ENCODE peak calls at places on chromosomes 2 and 18, in nine cellular contexts. V, L, C, M, K, J, A, X and I are unnamed samples.

GRCh38 chr2:127508621-127509034 is 17.7 kb downstream of the IWS1 start:
- DNase-seq in V (peak; percentile 98), L (peak; percentile 88), C (peak; percentile 47), M (no peak), K (peak; percentile 100), J (no peak), A (no peak), X (peak; percentile 85), I (peak; percentile 81)

GRCh38 chr2:21030983-21031968 is 12.6 kb downstream of the APOB start:
- DNase-seq in V (no peak), L (no peak), C (no peak), M (no peak), K (no peak), J (no peak), A (no peak), X (no peak), I (no peak)

GRCh38 chr2:97645112-97645699 is 656 bp upstream of the COX5B start:
- DNase-seq in V (no peak), L (no peak), C (no peak), M (no peak), K (peak; percentile 36), J (peak; percentile 92), A (no peak), X (peak; percentile 74), I (no peak)

GRCh38 chr2:98911126-98911375 is 25.0 kb downstream of the CRACDL start:
- DNase-seq in V (no peak), L (no peak), C (no peak), M (peak; percentile 47), K (no peak), J (no peak), A (no peak), X (no peak), I (no peak)

GRCh38 chr2:105561401-105561800 is 162.6 kb upstream of the FHL2 start:
- DNase-seq in V (no peak), L (no peak), C (no peak), M (no peak), K (no peak), J (no peak), A (no peak), X (no peak), I (no peak)

GRCh38 chr2:153595939-153596338 is 117.4 kb upstream of the RPRM start:
- DNase-seq in V (no peak), L (no peak), C (no peak), M (no peak), K (no peak), J (no peak), A (no peak), X (no peak), I (peak; percentile 2)

GRCh38 chr18:8937112-8937641 is 165.3 kb upstream of the NDUFV2 start:
- DNase-seq in V (no peak), L (no peak), C (no peak), M (no peak), K (no peak), J (no peak), A (no peak), X (no peak), I (no peak)

GRCh38 chr18:49697757-49698595 is 115.4 kb downstream of the ACAA2 start:
- DNase-seq in V (peak; percentile 17), L (no peak), C (no peak), M (no peak), K (peak; percentile 61), J (no peak), A (no peak), X (no peak), I (no peak)

GRCh38 chr2:173631123-173631450 is 276.4 kb downstream of the CDCA7 start:
- DNase-seq in V (no peak), L (no peak), C (no peak), M (no peak), K (peak; percentile 55), J (peak; percentile 68), A (no peak), X (no peak), I (no peak)
- H3K27ac ChIP-seq in V (no peak overlapping the region), L (peak overlapping the region; percentile 49), C (no peak overlapping the region), M (no peak overlapping the region), K (no peak overlapping the region), J (no peak overlapping the region), A (no peak overlapping the region), X (no peak overlapping the region), I (peak overlapping the region; percentile 58)

GRCh38 chr2:8177550-8177949 is 504.3 kb upstream of the ID2 start:
- DNase-seq in V (no peak), L (no peak), C (no peak), M (no peak), K (no peak), J (no peak), A (no peak), X (no peak), I (no peak)

GRCh38 chr2:8174641-8175257 is 507.1 kb upstream of the ID2 start:
- DNase-seq in V (no peak), L (no peak), C (no peak), M (no peak), K (peak; percentile 33), J (no peak), A (no peak), X (no peak), I (no peak)

GRCh38 chr2:8178916-8179315 is 502.9 kb upstream of the ID2 start:
- DNase-seq in V (no peak), L (no peak), C (no peak), M (no peak), K (no peak), J (no peak), A (no peak), X (no peak), I (no peak)

GRCh38 chr2:8172661-8173060 is 509.2 kb upstream of the ID2 start:
- DNase-seq in V (no peak), L (no peak), C (no peak), M (no peak), K (no peak), J (no peak), A (no peak), X (no peak), I (no peak)

GRCh38 chr2:8176837-8177236 is 505.0 kb upstream of the ID2 start:
- DNase-seq in V (no peak), L (no peak), C (no peak), M (no peak), K (no peak), J (no peak), A (no peak), X (no peak), I (no peak)
- H3K27ac ChIP-seq in V (no peak overlapping the region), L (no peak overlapping the region), C (no peak overlapping the region), M (no peak overlapping the region), K (no peak overlapping the region), J (no peak overlapping the region), A (no peak overlapping the region), X (no peak overlapping the region), I (no peak overlapping the region)

GRCh38 chr2:112752667-112753066 is 11.7 kb downstream of the CKAP2L start:
- DNase-seq in V (no peak), L (no peak), C (no peak), M (no peak), K (no peak), J (no peak), A (no peak), X (no peak), I (no peak)
- H3K27ac ChIP-seq in V (no peak overlapping the region), L (no peak overlapping the region), C (no peak overlapping the region), M (no peak overlapping the region), K (no peak overlapping the region), J (no peak overlapping the region), A (no peak overlapping the region), X (no peak overlapping the region), I (no peak overlapping the region)

GRCh38 chr2:39481611-39482010 is 44.5 kb upstream of the MAP4K3 start:
- DNase-seq in V (peak; percentile 65), L (no peak), C (no peak), M (no peak), K (peak; percentile 74), J (no peak), A (no peak), X (no peak), I (no peak)

GRCh38 chr2:39470580-39470979 is 33.5 kb upstream of the MAP4K3 start:
- DNase-seq in V (no peak), L (no peak), C (no peak), M (no peak), K (no peak), J (no peak), A (no peak), X (no peak), I (no peak)

GRCh38 chr2:39479696-39480095 is 42.6 kb upstream of the MAP4K3 start:
- DNase-seq in V (no peak), L (no peak), C (no peak), M (no peak), K (no peak), J (no peak), A (no peak), X (no peak), I (no peak)

DNA sequence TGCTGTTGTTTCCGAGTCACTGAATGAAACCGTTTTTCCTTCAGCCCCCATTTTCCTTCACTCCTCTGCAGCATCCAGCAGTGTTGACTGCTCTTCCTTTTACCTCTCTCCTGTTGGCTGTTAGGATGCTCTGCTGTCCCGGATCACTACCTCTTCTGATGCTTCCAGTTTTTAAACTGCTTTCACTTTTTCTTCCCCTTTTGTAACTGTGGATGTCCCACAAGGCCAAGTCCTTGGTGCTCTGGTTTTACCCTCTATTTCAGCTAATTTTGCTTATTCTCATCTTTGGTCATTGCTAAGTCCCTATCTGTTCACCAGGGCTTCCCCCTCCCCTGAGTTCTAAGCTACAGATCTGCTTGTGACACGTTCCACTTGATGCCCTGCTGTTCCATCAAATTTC is 39.4 kb upstream of the MAP4K3 start:
- DNase-seq in V (no peak), L (no peak), C (no peak), M (no peak), K (no peak), J (no peak), A (no peak), X (no peak), I (no peak)
- H3K27ac ChIP-seq in V (no peak overlapping the region), L (no peak overlapping the region), C (no peak overlapping the region), M (no peak overlapping the region), K (no peak overlapping the region), J (no peak overlapping the region), A (no peak overlapping the region), X (no peak overlapping the region), I (no peak overlapping the region)

DNA sequence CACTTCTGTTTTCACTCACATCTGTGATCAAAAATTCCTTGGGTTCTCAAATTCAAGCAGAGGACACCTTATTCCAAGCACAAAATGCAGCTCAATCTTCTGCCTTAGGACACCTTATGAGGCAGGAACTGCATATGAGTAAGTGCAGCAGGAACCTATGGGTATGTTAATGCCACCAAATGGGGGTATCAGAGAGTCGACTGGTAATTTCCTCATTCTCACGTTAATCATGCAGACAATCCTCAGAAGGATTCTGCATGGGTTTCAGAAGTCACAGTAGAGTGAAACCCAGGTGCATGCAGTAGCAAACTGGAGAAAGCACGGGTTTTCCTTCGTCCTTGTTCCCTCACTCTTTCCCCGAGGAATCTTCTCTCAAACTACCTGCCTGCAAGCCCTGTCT is 452.8 kb downstream of the CBLN2 start:
- DNase-seq in V (no peak), L (no peak), C (no peak), M (no peak), K (no peak), J (no peak), A (no peak), X (no peak), I (no peak)
- H3K27ac ChIP-seq in V (no peak overlapping the region), L (no peak overlapping the region), C (no peak overlapping the region), M (no peak overlapping the region), K (no peak overlapping the region), J (no peak overlapping the region), A (no peak overlapping the region), X (no peak overlapping the region), I (no peak overlapping the region)

GRCh38 chr2:108643450-108643849 is 75.8 kb upstream of the RANBP2 start:
- DNase-seq in V (no peak), L (no peak), C (no peak), M (no peak), K (no peak), J (no peak), A (no peak), X (no peak), I (no peak)
- H3K27ac ChIP-seq in V (no peak overlapping the region), L (no peak overlapping the region), C (no peak overlapping the region), M (no peak overlapping the region), K (no peak overlapping the region), J (no peak overlapping the region), A (no peak overlapping the region), X (no peak overlapping the region), I (no peak overlapping the region)